ENCODE peak calls at places on chromosomes 13 and 19, in six cellular contexts. N, P, L, O, H and D are unnamed samples.
A peak's percentile ranks its signal among the peaks of the same experiment; 100 is the strongest.

GRCh38 chr13:39773833-39774232 is 118.4 kb downstream of the COG6 start:
- DNase-seq in N (no peak), P (no peak), L (no peak), O (peak; percentile 85), H (no peak), D (no peak)

GRCh38 chr19:19406878-19407639 is 1.6 kb downstream of the GATAD2A start:
- DNase-seq in N (peak; percentile 37), P (no peak), L (no peak), O (peak; percentile 52), H (peak; percentile 54), D (no peak)

GRCh38 chr19:45462174-45462573 is 5.6 kb upstream of the FOSB start:
- DNase-seq in N (no peak), P (no peak), L (no peak), O (no peak), H (no peak), D (no peak)

GRCh38 chr19:7917292-7918061 is 2.7 kb upstream of the SNAPC2 start:
- DNase-seq in N (no peak), P (peak; percentile 60), L (peak; percentile 85), O (peak; percentile 48), H (peak; percentile 73), D (peak; percentile 66)

GRCh38 chr13:40664100-40665060 is 2.1 kb downstream of the FOXO1 start:
- DNase-seq in N (no peak), P (peak; percentile 59), L (peak; percentile 95), O (peak; percentile 50), H (peak; percentile 79), D (peak; percentile 87)

GRCh38 chr19:38105574-38105973 is 118.4 kb downstream of the DPF1 start:
- DNase-seq in N (no peak), P (no peak), L (no peak), O (no peak), H (no peak), D (no peak)

GRCh38 chr19:35549879-35550523 is 4.6 kb downstream of the TMEM147 start:
- DNase-seq in N (no peak), P (no peak), L (no peak), O (no peak), H (no peak), D (no peak)

GRCh38 chr13:96771501-96772367 is 222.5 kb downstream of the OXGR1 start:
- DNase-seq in N (peak; percentile 6), P (no peak), L (no peak), O (no peak), H (no peak), D (no peak)

GRCh38 chr19:4524808-4525562 is 6.7 kb upstream of the PLIN4 start:
- DNase-seq in N (peak; percentile 65), P (peak; percentile 46), L (peak; percentile 90), O (no peak), H (peak; percentile 66), D (no peak)

GRCh38 chr19:51706885-51707284 is 13.8 kb downstream of the SPACA6 start:
- DNase-seq in N (no peak), P (no peak), L (no peak), O (no peak), H (no peak), D (no peak)

GRCh38 chr13:98761126-98761978 is 8.9 kb upstream of the SLC15A1 start:
- DNase-seq in N (peak; percentile 40), P (no peak), L (no peak), O (peak; percentile 39), H (peak; percentile 38), D (no peak)

GRCh38 chr13:113493315-113493951 is 2.9 kb upstream of the DCUN1D2 start:
- DNase-seq in N (no peak), P (peak; percentile 16), L (no peak), O (peak; percentile 97), H (no peak), D (no peak)

GRCh38 chr19:15015946-15016542 is 33.2 kb upstream of the CASP14 start:
- DNase-seq in N (peak; percentile 28), P (peak; percentile 19), L (no peak), O (peak; percentile 1), H (peak; percentile 39), D (no peak)

GRCh38 chr13:106533101-106533939 is 2.1 kb downstream of the EFNB2 start:
- DNase-seq in N (no peak), P (peak; percentile 91), L (peak; percentile 94), O (peak; percentile 81), H (peak; percentile 87), D (peak; percentile 94)

GRCh38 chr13:106533940-106534843 is 1.3 kb downstream of the EFNB2 start:
- DNase-seq in N (no peak), P (peak; percentile 54), L (peak; percentile 88), O (peak; percentile 79), H (peak; percentile 51), D (peak; percentile 71)

GRCh38 chr13:106536244-106537034 is 977 bp upstream of the EFNB2 start:
- DNase-seq in N (peak; percentile 12), P (peak; percentile 79), L (peak; percentile 99), O (peak; percentile 80), H (peak; percentile 88), D (peak; percentile 99)

GRCh38 chr13:106535552-106536243 is at the start of gene EFNB2:
- DNase-seq in N (no peak), P (peak; percentile 94), L (peak; percentile 97), O (peak; percentile 93), H (peak; percentile 95), D (peak; percentile 95)

GRCh38 chr13:106534844-106535551 is 464 bp downstream of the EFNB2 start:
- DNase-seq in N (no peak), P (no peak), L (peak; percentile 90), O (peak; percentile 50), H (no peak), D (peak; percentile 80)
- H3K4me3 ChIP-seq in N (no peak overlapping the region), P (peak overlapping the region; percentile 72), L (peak overlapping the region; percentile 65), O (peak overlapping the region; percentile 92), H (peak overlapping the region; percentile 68), D (peak overlapping the region; percentile 99)

DNA sequence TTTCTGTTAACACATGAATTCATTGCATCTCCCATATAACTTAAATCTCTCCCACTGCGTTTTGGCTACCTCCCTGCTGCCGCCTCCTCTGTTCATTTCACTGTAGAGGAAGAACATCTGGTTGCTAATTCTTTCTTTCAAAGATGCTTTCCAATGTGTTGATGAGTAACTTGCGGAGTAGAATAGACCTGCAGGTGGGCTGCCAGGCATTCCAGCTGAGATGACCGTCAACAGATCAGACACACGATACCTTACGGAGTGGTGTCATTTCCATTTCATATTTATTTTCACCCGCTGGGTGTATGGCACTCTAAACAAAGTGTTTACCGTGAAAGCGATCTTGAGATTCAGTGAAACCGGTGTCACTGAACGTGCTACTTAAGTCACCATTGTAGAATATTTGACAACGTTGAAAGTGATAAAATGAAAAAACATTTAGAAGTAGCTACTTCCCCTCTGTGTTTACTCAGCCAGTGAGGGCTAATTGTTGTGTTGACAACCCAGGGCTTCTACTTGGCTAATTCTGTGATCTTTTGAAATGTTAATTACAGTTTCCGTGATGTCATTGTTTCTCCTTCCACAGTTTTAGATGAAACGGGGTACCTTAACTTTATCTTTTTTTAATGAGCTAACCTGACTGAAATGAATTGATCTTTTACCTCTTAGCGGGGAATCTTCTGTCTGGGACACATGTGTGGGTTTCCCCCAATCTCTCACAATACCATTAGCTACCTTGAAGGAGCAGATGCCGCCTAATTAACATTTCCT is 228.5 kb upstream of the ARGLU1 start:
- DNase-seq in N (no peak), P (no peak), L (no peak), O (no peak), H (no peak), D (no peak)
- H3K4me3 ChIP-seq in N (no peak overlapping the region), P (no peak overlapping the region), L (no peak overlapping the region), O (peak overlapping the region; percentile 55), H (no peak overlapping the region), D (no peak overlapping the region)

GRCh38 chr19:3365093-3365446 is 1.3 kb upstream of the NFIC start:
- DNase-seq in N (no peak), P (no peak), L (no peak), O (no peak), H (no peak), D (no peak)
- H3K4me3 ChIP-seq in N (no peak overlapping the region), P (no peak overlapping the region), L (no peak overlapping the region), O (no peak overlapping the region), H (no peak overlapping the region), D (no peak overlapping the region)

GRCh38 chr19:6273701-6274601 is 5.8 kb downstream of the MLLT1 start:
- DNase-seq in N (no peak), P (no peak), L (peak; percentile 90), O (peak; percentile 91), H (no peak), D (peak; percentile 94)
- H3K4me3 ChIP-seq in N (no peak overlapping the region), P (no peak overlapping the region), L (peak overlapping the region; percentile 24), O (peak overlapping the region; percentile 33), H (no peak overlapping the region), D (no peak overlapping the region)

GRCh38 chr13:31722684-31723083 is 16.6 kb upstream of the RXFP2 start:
- DNase-seq in N (no peak), P (no peak), L (no peak), O (peak; percentile 11), H (no peak), D (no peak)

GRCh38 chr13:31725841-31726240 is 13.5 kb upstream of the RXFP2 start:
- DNase-seq in N (no peak), P (no peak), L (no peak), O (peak; percentile 25), H (no peak), D (no peak)
- H3K4me3 ChIP-seq in N (no peak overlapping the region), P (no peak overlapping the region), L (no peak overlapping the region), O (no peak overlapping the region), H (no peak overlapping the region), D (no peak overlapping the region)

GRCh38 chr13:99955107-99955746 is 16.3 kb downstream of the ZIC5 start:
- DNase-seq in N (no peak), P (no peak), L (peak; percentile 71), O (no peak), H (no peak), D (no peak)
- H3K4me3 ChIP-seq in N (no peak overlapping the region), P (no peak overlapping the region), L (peak overlapping the region; percentile 19), O (no peak overlapping the region), H (no peak overlapping the region), D (no peak overlapping the region)